ENCODE peak calls at places on chromosomes 7 and 10, in four cellular contexts. X, R, W and L are unnamed samples.
A peak's percentile ranks its signal among the peaks of the same experiment; 100 is the strongest.

GRCh38 chr7:155371331-155371883 is 73.7 kb downstream of the INSIG1 start:
- DNase-seq in X (no peak), R (no peak), W (no peak), L (no peak)

GRCh38 chr10:62050941-62051433 is 149.5 kb downstream of the ARID5B start:
- DNase-seq in X (peak; percentile 79), R (no peak), W (no peak), L (no peak)

GRCh38 chr10:86202226-86202625 is 164.4 kb downstream of the GRID1 start:
- DNase-seq in X (no peak), R (no peak), W (no peak), L (no peak)

GRCh38 chr7:107065929-107066247 is 21.4 kb downstream of the PRKAR2B start:
- DNase-seq in X (no peak), R (no peak), W (no peak), L (no peak)

GRCh38 chr10:120456626-120457430 is at the start of gene PLPP4:
- DNase-seq in X (no peak), R (no peak), W (peak; percentile 41), L (no peak)

GRCh38 chr10:121999301-121999700 is 10.3 kb downstream of the TACC2 start:
- DNase-seq in X (no peak), R (no peak), W (no peak), L (no peak)

GRCh38 chr10:6164271-6165095 is 38.2 kb upstream of the PFKFB3 start:
- DNase-seq in X (no peak), R (no peak), W (no peak), L (no peak)

GRCh38 chr7:57496395-57496794 is 46.4 kb downstream of the ZNF716 start:
- DNase-seq in X (no peak), R (no peak), W (no peak), L (no peak)

GRCh38 chr7:65974876-65975275 is 7.1 kb downstream of the GUSB start:
- DNase-seq in X (no peak), R (no peak), W (no peak), L (no peak)

GRCh38 chr7:22666732-22667131 is 60.3 kb upstream of the IL6 start:
- DNase-seq in X (no peak), R (no peak), W (peak; percentile 5), L (no peak)

GRCh38 chr10:48215148-48215982 is 59.1 kb downstream of the FRMPD2 start:
- DNase-seq in X (no peak), R (peak; percentile 37), W (peak; percentile 12), L (peak; percentile 58)

GRCh38 chr10:24661374-24661773 is 62.3 kb downstream of the ARHGAP21 start:
- DNase-seq in X (no peak), R (no peak), W (no peak), L (no peak)

GRCh38 chr7:96204601-96205000 is 117.3 kb downstream of the SLC25A13 start:
- DNase-seq in X (no peak), R (no peak), W (no peak), L (no peak)

GRCh38 chr7:151426486-151426905 is 13.4 kb downstream of the CRYGN start:
- DNase-seq in X (no peak), R (no peak), W (no peak), L (no peak)

GRCh38 chr10:112246-112645 is 23.0 kb upstream of the ZMYND11 start:
- DNase-seq in X (no peak), R (no peak), W (no peak), L (no peak)

GRCh38 chr10:114311496-114312195 is 72.6 kb downstream of the VWA2 start:
- DNase-seq in X (no peak), R (no peak), W (no peak), L (no peak)

GRCh38 chr10:107553470-107553869 is 389.0 kb upstream of the SORCS1 start:
- DNase-seq in X (no peak), R (no peak), W (no peak), L (no peak)

GRCh38 chr10:46328853-46329689 is 42.3 kb downstream of the ANTXRL start:
- DNase-seq in X (no peak), R (no peak), W (no peak), L (no peak)

GRCh38 chr7:27897441-27897847 is 157.5 kb downstream of the TAX1BP1 start:
- DNase-seq in X (no peak), R (no peak), W (no peak), L (peak; percentile 86)

GRCh38 chr7:28291559-28291958 is 111.0 kb upstream of the JAZF1 start:
- DNase-seq in X (no peak), R (no peak), W (no peak), L (no peak)

GRCh38 chr10:14173706-14174594 is 156.8 kb downstream of the FRMD4A start:
- DNase-seq in X (no peak), R (no peak), W (no peak), L (peak; percentile 4)

GRCh38 chr10:2463301-2463700 is 604.0 kb upstream of the PFKP start:
- DNase-seq in X (no peak), R (no peak), W (no peak), L (no peak)

GRCh38 chr10:28837613-28838390 is 160.5 kb downstream of the BAMBI start:
- DNase-seq in X (no peak), R (no peak), W (no peak), L (no peak)

GRCh38 chr7:121798896-121799295 is 74.1 kb upstream of the PTPRZ1 start:
- DNase-seq in X (no peak), R (no peak), W (no peak), L (no peak)

GRCh38 chr7:26291699-26292538 is at the start of gene SNX10:
- DNase-seq in X (peak; percentile 55), R (peak; percentile 15), W (peak; percentile 79), L (peak; percentile 57)

GRCh38 chr10:53122265-53122664 is 349.7 kb upstream of the MBL2 start:
- DNase-seq in X (no peak), R (no peak), W (no peak), L (no peak)

GRCh38 chr10:120495226-120495625 is 38.2 kb downstream of the PLPP4 start:
- DNase-seq in X (no peak), R (peak; percentile 25), W (no peak), L (no peak)

GRCh38 chr10:58305821-58306220 is 29.0 kb upstream of the UBE2D1 start:
- DNase-seq in X (no peak), R (no peak), W (no peak), L (no peak)

GRCh38 chr10:126042906-126043305 is 146.5 kb downstream of the FANK1 start:
- DNase-seq in X (no peak), R (no peak), W (no peak), L (no peak)

GRCh38 chr10:97279121-97279815 is 13.2 kb downstream of the ARHGAP19 start:
- DNase-seq in X (no peak), R (no peak), W (no peak), L (no peak)

GRCh38 chr7:257647-257992 is 32.4 kb upstream of the FOXL3 start:
- DNase-seq in X (no peak), R (no peak), W (no peak), L (no peak)

GRCh38 chr7:156055206-156055822 is 243.1 kb upstream of the SHH start:
- DNase-seq in X (no peak), R (no peak), W (no peak), L (no peak)

GRCh38 chr10:132904169-132904813 is 38.1 kb downstream of the CFAP46 start:
- DNase-seq in X (no peak), R (no peak), W (peak; percentile 73), L (peak; percentile 20)

GRCh38 chr10:69853064-69853463 is 51.4 kb downstream of the COL13A1 start:
- DNase-seq in X (no peak), R (no peak), W (no peak), L (no peak)